ENCODE peak calls at places on chromosomes 4 and X, in five cellular contexts. J, I, X, K and O are unnamed samples.

GRCh38 chrX:142616636-142617035 is 409.1 kb upstream of the SPANXN4 start:
- DNase-seq in K (no peak), I (no peak), X (no peak), J (no peak), O (no peak)

GRCh38 chr4:123892997-123893745 is 496.6 kb downstream of the SPRY1 start:
- DNase-seq in K (no peak), J (no peak), I (peak), X (no peak), O (no peak)

GRCh38 chrX:42714981-42715688 is 62.8 kb downstream of the PPP1R2C start:
- DNase-seq in I (peak), J (peak), X (peak), K (peak), O (no peak)

GRCh38 chr4:113073614-113074013 is 24.2 kb downstream of the ANK2 start:
- DNase-seq in I (no peak), X (no peak), K (no peak), J (no peak), O (no peak)

GRCh38 chr4:124509151-124509550 is 203.4 kb downstream of the ANKRD50 start:
- DNase-seq in K (no peak), X (no peak), I (no peak), J (no peak), O (no peak)

GRCh38 chr4:156767911-156768415 is 203.6 kb downstream of the PDGFC start:
- DNase-seq in J (no peak), I (no peak), K (no peak), X (no peak), O (no peak)

GRCh38 chrX:12210196-12210815 is 72.0 kb downstream of the FRMPD4 start:
- DNase-seq in X (no peak), K (no peak), I (no peak), J (no peak), O (no peak)

GRCh38 chr4:11039494-11040142 is 355.1 kb upstream of the CLNK start:
- DNase-seq in K (no peak), X (no peak), J (no peak), I (no peak), O (no peak)

GRCh38 chr4:142191901-142192300 is 555.5 kb downstream of the IL15 start:
- DNase-seq in I (no peak), K (no peak), J (no peak), X (no peak), O (no peak)

GRCh38 chr4:163331629-163332360 is 601 bp downstream of the NPY1R start:
- DNase-seq in K (peak), X (no peak), J (peak), I (peak), O (no peak)

GRCh38 chr4:128385683-128386304 is 98.2 kb upstream of the PGRMC2 start:
- DNase-seq in J (no peak), K (no peak), I (peak), X (no peak), O (no peak)

GRCh38 chr4:75169020-75169814 is 236.3 kb downstream of the PARM1 start:
- DNase-seq in K (no peak), J (no peak), X (no peak), I (peak), O (no peak)

GRCh38 chrX:38805294-38806053 is 4.2 kb downstream of the MID1IP1 start:
- DNase-seq in K (peak), I (peak), J (peak), X (peak), O (peak)

GRCh38 chr4:14167876-14168510 is 540.5 kb upstream of the BOD1L1 start:
- DNase-seq in X (no peak), J (no peak), K (no peak), I (no peak), O (no peak)

GRCh38 chr4:15656038-15656470 is 897 bp upstream of the FBXL5 start:
- DNase-seq in J (peak), I (no peak), X (no peak), K (peak), O (no peak)

GRCh38 chrX:2389324-2389723 is 111.5 kb downstream of the DHRSX start:
- DNase-seq in I (no peak), J (no peak), K (no peak), X (no peak), O (no peak)

GRCh38 chr4:125390126-125390525 is 75.4 kb downstream of the FAT4 start:
- DNase-seq in X (no peak), I (no peak), K (no peak), J (no peak), O (no peak)

GRCh38 chr4:145196747-145197146 is 16.4 kb upstream of the OTUD4 start:
- DNase-seq in K (no peak), J (no peak), X (no peak), I (no peak), O (no peak)

GRCh38 chr4:13640149-13640671 is 12.7 kb upstream of the BOD1L1 start:
- DNase-seq in X (no peak), K (no peak), I (peak), J (peak), O (no peak)

GRCh38 chr4:1769692-1770091 is 23.4 kb upstream of the FGFR3 start:
- DNase-seq in I (no peak), X (no peak), J (no peak), K (no peak), O (no peak)

GRCh38 chr4:1767058-1767769 is 25.9 kb upstream of the FGFR3 start:
- DNase-seq in X (no peak), I (peak), J (peak), K (no peak), O (no peak)

GRCh38 chr4:1770245-1770644 is 22.8 kb upstream of the FGFR3 start:
- DNase-seq in J (peak), K (no peak), X (no peak), I (no peak), O (no peak)

GRCh38 chr4:1767770-1768366 is 25.2 kb upstream of the FGFR3 start:
- DNase-seq in I (peak), K (peak), X (no peak), J (peak), O (peak)

GRCh38 chr4:1768367-1769034 is 24.6 kb upstream of the FGFR3 start:
- DNase-seq in X (no peak), I (no peak), J (peak), K (no peak), O (no peak)
- TF ChIP-seq EZH2 in X (no peak), I (no peak), J (no peak), K (no peak), O (no peak)

DNA sequence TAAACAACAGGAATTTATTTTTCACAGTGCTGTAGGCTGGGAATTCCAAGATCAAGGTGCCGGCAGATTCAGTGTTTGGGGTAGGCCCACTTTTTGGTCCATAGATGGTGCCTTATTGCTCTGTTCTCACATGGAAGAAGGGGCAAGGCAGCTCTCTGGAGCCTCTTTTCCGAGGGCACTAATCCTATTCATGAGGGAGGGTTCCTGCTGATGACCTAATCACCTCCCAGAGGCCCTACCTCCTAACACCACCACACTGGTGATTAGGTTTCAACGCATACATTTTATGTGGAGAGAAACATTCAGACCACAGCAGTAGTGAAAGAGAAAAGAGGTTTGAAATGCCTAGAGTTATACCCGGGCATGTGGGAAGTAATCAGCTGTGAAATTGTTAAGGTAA is 1.4 kb upstream of the POLA1 start:
- DNase-seq in K (no peak), X (no peak), I (no peak), J (peak), O (no peak)
- H3K4me3 ChIP-seq in K (no peak), X (no peak), I (no peak), J (peak), O (no peak)

GRCh38 chr4:130359537-130359936 is 1263.6 kb downstream of the C4orf33 start:
- DNase-seq in I (peak), X (no peak), J (peak), K (no peak), O (no peak)
- TF ChIP-seq CTCF in I (peak), X (peak), J (peak), K (peak), O (peak)

GRCh38 chrX:43878902-43879526 is 3.2 kb downstream of the MAOB start:
- DNase-seq in J (no peak), X (no peak), K (no peak), I (no peak), O (no peak)

GRCh38 chrX:43881410-43882293 is 598 bp downstream of the MAOB start:
- DNase-seq in I (no peak), K (no peak), J (no peak), X (no peak), O (no peak)

GRCh38 chrX:43885617-43886016 is 3.4 kb upstream of the MAOB start:
- DNase-seq in X (no peak), K (no peak), J (no peak), I (no peak), O (no peak)

GRCh38 chrX:43880439-43880838 is 1.8 kb downstream of the MAOB start:
- DNase-seq in I (no peak), K (no peak), X (no peak), J (no peak), O (no peak)

DNA sequence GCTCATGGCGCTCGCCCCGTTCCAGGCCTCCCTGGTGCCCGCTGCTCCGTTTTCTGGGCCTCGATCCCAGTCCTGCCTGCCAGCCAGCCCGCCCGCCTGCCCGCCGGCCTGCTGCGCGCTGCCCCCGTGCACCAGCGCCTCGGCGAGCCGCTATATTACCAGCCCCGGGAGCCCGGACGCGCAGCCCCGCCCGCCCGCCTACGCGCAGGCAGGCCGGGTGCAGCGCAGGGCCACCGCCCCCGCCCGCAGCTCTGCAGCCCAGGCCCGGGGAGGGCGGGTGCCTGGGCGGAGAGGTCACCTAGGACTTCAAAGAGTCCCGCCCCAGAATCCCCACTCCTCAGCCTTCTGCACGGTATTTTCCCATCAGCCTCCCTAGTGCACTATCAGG is at the start of gene MAOB:
- DNase-seq in K (peak), J (peak), X (no peak), I (peak), O (no peak)
- TF ChIP-seq EZH2 in K (no peak), J (no peak), X (no peak), I (no peak), O (no peak)

GRCh38 chr4:121239951-121240350 is 75.8 kb upstream of the TNIP3 start:
- DNase-seq in X (no peak), I (no peak), K (no peak), J (no peak), O (no peak)

GRCh38 chr4:121246698-121247097 is 82.6 kb upstream of the TNIP3 start:
- DNase-seq in I (no peak), K (no peak), J (no peak), X (no peak), O (no peak)

GRCh38 chr4:121238461-121238860 is 74.3 kb upstream of the TNIP3 start:
- DNase-seq in J (no peak), I (no peak), X (no peak), K (no peak), O (no peak)

DNA sequence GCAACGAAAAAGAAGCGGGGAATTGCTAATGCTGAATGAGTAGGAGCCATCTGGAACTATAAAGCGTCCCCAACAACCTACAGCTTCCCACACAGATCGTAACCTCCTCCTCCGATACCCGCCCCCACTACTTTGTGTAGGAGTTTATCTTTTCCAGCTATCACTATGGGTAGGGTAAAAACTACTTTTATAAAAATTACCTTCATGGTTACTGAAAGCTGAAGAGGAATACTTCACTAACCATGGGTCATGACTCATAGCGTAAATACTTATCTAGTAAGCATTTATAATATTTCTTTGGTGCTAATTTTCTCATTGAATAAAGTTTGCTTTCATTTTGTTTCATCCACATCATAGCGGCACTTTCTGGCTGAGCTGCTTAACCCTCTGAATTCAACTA is 79.4 kb upstream of the TNIP3 start:
- DNase-seq in J (no peak), I (no peak), K (no peak), X (no peak), O (no peak)
- H3K4me3 ChIP-seq in J (no peak), I (no peak), K (no peak), X (no peak), O (no peak)

DNA sequence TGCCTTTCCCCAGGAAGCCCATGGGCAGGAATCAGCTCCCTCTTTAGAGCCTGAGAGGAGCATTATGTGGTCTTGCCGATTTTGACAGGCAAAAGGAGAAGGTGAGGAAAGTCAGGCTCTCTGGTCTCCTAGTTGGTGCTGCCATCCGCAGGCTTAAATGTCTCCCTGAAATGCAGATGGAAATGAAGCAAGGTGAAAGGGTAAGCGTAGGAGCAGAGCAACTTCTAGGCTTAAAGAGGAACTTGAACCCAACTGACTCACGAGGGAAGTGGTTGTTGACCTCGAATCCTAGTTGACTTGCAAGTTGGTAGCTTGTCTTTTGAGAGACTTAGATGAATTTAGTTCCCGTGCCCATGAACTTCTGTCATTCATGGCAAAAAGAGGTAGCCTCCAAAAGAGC is 205.9 kb downstream of the PTTG2 start:
- DNase-seq in I (no peak), X (no peak), J (no peak), K (no peak), O (no peak)
- TF ChIP-seq CTCF in I (peak), X (no peak), J (peak), K (peak), O (no peak)